ENCODE peak calls at places on chromosomes 6 and 20, in seven cellular contexts. I is cardiac fibroblast, V is heart right ventricle, J is neural crest cell, D is WERI-Rb-1, T is left lung, K is body of pancreas. Q is an unnamed sample.

GRCh38 chr20:38225900-38226263 is 34.7 kb downstream of the KIAA1755 start:
- DNase-seq in I (peak), V (no peak), J (no peak), D (no peak), T (no peak), K (no peak), Q (no peak)

GRCh38 chr6:91487729-91488392 is 901.0 kb upstream of the MAP3K7 start:
- DNase-seq in I (no peak), V (no peak), J (no peak), D (no peak), T (no peak), K (no peak), Q (no peak)

GRCh38 chr6:28215425-28215824 is 9.7 kb upstream of the ZSCAN9 start:
- DNase-seq in I (peak), V (no peak), J (no peak), D (no peak), T (no peak), K (no peak), Q (no peak)

GRCh38 chr6:71478834-71479541 is 190.4 kb downstream of the OGFRL1 start:
- DNase-seq in I (peak), V (no peak), J (no peak), D (no peak), T (no peak), K (no peak), Q (no peak)

GRCh38 chr6:81806793-81807565 is 54.5 kb upstream of the TENT5A start:
- DNase-seq in I (no peak), V (no peak), J (no peak), D (no peak), T (no peak), K (no peak), Q (no peak)

GRCh38 chr6:127457444-127458064 is 1.6 kb downstream of the KIAA0408 start:
- DNase-seq in I (peak), V (no peak), J (no peak), D (no peak), T (no peak), K (no peak), Q (no peak)

GRCh38 chr20:38275815-38276550 is 15.4 kb upstream of the KIAA1755 start:
- DNase-seq in I (peak), V (no peak), J (no peak), D (no peak), T (no peak), K (no peak), Q (no peak)

GRCh38 chr6:133306876-133307275 is 65.7 kb downstream of the EYA4 start:
- DNase-seq in I (no peak), V (no peak), J (no peak), D (no peak), T (no peak), K (no peak), Q (no peak)

GRCh38 chr6:42406296-42407280 is 45.1 kb downstream of the TRERF1 start:
- DNase-seq in I (peak), V (peak), J (no peak), D (no peak), T (no peak), K (no peak), Q (no peak)

GRCh38 chr20:31712564-31713311 is 9.9 kb downstream of the BCL2L1 start:
- DNase-seq in I (peak), V (peak), J (peak), D (no peak), T (peak), K (peak), Q (peak)

GRCh38 chr6:147015674-147016073 is 188.5 kb upstream of the STXBP5 start:
- DNase-seq in I (no peak), V (no peak), J (no peak), D (no peak), T (no peak), K (no peak), Q (no peak)

GRCh38 chr6:106102967-106103727 is 17.0 kb downstream of the PRDM1 start:
- DNase-seq in I (no peak), V (no peak), J (no peak), D (no peak), T (no peak), K (no peak), Q (no peak)

GRCh38 chr6:116265081-116265829 is 11.4 kb upstream of the TSPYL4 start:
- DNase-seq in I (peak), V (no peak), J (no peak), D (no peak), T (no peak), K (no peak), Q (no peak)

GRCh38 chr6:1770435-1770843 is 160.7 kb downstream of the FOXC1 start:
- DNase-seq in I (no peak), V (no peak), J (no peak), D (no peak), T (no peak), K (no peak), Q (no peak)

GRCh38 chr6:77401231-77401630 is 62.1 kb downstream of the HTR1B start:
- DNase-seq in I (no peak), V (no peak), J (no peak), D (no peak), T (no peak), K (no peak), Q (no peak)

GRCh38 chr6:66897576-66897975 is 1190.5 kb upstream of the EYS start:
- DNase-seq in I (peak), V (no peak), J (no peak), D (no peak), T (no peak), K (no peak), Q (no peak)

GRCh38 chr6:7414811-7415210 is 25.2 kb downstream of the RIOK1 start:
- DNase-seq in I (peak), V (no peak), J (no peak), D (no peak), T (no peak), K (no peak), Q (no peak)

GRCh38 chr6:168201383-168201782 is 118.2 kb downstream of the DACT2 start:
- DNase-seq in I (peak), V (no peak), J (no peak), D (peak), T (no peak), K (peak), Q (no peak)

GRCh38 chr20:4076671-4077070 is 61.3 kb upstream of the RNF24 start:
- DNase-seq in I (peak), V (no peak), J (no peak), D (no peak), T (no peak), K (no peak), Q (no peak)

GRCh38 chr20:38291961-38292360 is 12.0 kb upstream of the BPI start:
- DNase-seq in I (no peak), V (no peak), J (no peak), D (no peak), T (no peak), K (no peak), Q (no peak)

GRCh38 chr6:67914419-67914818 is 720.7 kb upstream of the ADGRB3 start:
- DNase-seq in I (peak), V (no peak), J (no peak), D (no peak), T (no peak), K (no peak), Q (no peak)

GRCh38 chr6:74114428-74114827 is 418.4 kb downstream of the CD109 start:
- DNase-seq in I (no peak), V (no peak), J (no peak), D (no peak), T (no peak), K (no peak), Q (no peak)

GRCh38 chr20:33309631-33310030 is 26.6 kb downstream of the BPIFB1 start:
- DNase-seq in I (no peak), V (no peak), J (no peak), D (no peak), T (no peak), K (no peak), Q (no peak)

GRCh38 chr20:53794529-53795115 is 201.0 kb upstream of the ZNF217 start:
- DNase-seq in I (no peak), V (no peak), J (no peak), D (no peak), T (no peak), K (no peak), Q (no peak)

GRCh38 chr6:129359811-129360787 is 349.9 kb downstream of the ARHGAP18 start:
- DNase-seq in I (no peak), V (no peak), J (no peak), D (no peak), T (no peak), K (no peak), Q (no peak)

GRCh38 chr20:48791666-48792071 is 36.1 kb downstream of the PREX1 start:
- DNase-seq in I (peak), V (no peak), J (no peak), D (no peak), T (no peak), K (peak), Q (no peak)

GRCh38 chr20:4682682-4683081 is 39.0 kb upstream of the PRND start:
- DNase-seq in I (no peak), V (no peak), J (no peak), D (no peak), T (no peak), K (no peak), Q (no peak)

GRCh38 chr6:33247977-33248642 is 23.6 kb downstream of the VPS52 start:
- DNase-seq in I (peak), V (peak), J (peak), D (peak), T (peak), K (peak), Q (peak)
- TF ChIP-seq CTCF in I (peak), V (peak), J (peak), D (peak), T (peak), K (peak), Q (peak)

GRCh38 chr20:62686869-62687830 is 21.5 kb upstream of the NTSR1 start:
- DNase-seq in I (no peak), V (no peak), J (no peak), D (no peak), T (no peak), K (no peak), Q (no peak)

GRCh38 chr20:62691485-62691884 is 17.2 kb upstream of the NTSR1 start:
- DNase-seq in I (no peak), V (no peak), J (no peak), D (no peak), T (no peak), K (no peak), Q (no peak)

GRCh38 chr20:62688083-62688482 is 20.6 kb upstream of the NTSR1 start:
- DNase-seq in I (no peak), V (no peak), J (no peak), D (no peak), T (no peak), K (no peak), Q (no peak)

GRCh38 chr20:62689861-62690644 is 18.6 kb upstream of the NTSR1 start:
- DNase-seq in I (no peak), V (no peak), J (no peak), D (no peak), T (no peak), K (no peak), Q (no peak)

GRCh38 chr20:62688855-62689460 is 19.7 kb upstream of the NTSR1 start:
- DNase-seq in I (no peak), V (no peak), J (no peak), D (no peak), T (no peak), K (no peak), Q (no peak)
- TF ChIP-seq CTCF in I (no peak), V (peak), J (peak), D (peak), T (no peak), K (no peak), Q (no peak)

GRCh38 chr20:63553251-63553932 is 567 bp upstream of the FNDC11 start:
- DNase-seq in I (peak), V (peak), J (peak), D (peak), T (peak), K (peak), Q (peak)
- TF ChIP-seq CTCF in I (no peak), V (no peak), J (no peak), D (no peak), T (no peak), K (no peak), Q (no peak)

DNA sequence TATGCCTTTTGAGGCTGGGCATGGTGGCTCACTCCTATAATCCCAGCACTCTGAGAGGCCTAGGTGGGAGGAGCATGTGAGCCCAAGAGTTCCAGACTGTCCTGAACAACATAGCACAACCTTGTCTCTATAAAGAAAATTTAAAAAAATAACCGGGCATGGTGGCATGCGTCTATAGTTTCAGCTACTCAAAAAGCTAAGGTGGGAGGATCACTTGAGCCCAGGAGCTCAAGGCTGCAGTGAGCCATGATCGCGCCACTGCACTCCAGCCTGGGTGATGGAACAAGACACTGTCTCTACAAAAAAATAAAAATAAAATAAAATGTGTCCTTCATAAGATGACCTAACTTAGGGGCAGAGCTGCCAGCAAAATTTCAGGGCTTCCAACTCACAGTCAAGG is 12.6 kb downstream of the ID4 start:
- DNase-seq in I (no peak), V (no peak), J (no peak), D (no peak), T (no peak), K (no peak), Q (no peak)
- TF ChIP-seq CTCF in I (no peak), V (no peak), J (no peak), D (no peak), T (no peak), K (no peak), Q (no peak)

GRCh38 chr6:56845027-56845426 is 109.9 kb upstream of the BEND6 start:
- DNase-seq in I (no peak), V (no peak), J (no peak), D (no peak), T (no peak), K (no peak), Q (no peak)
- TF ChIP-seq CTCF in I (no peak), V (no peak), J (no peak), D (no peak), T (no peak), K (no peak), Q (no peak)

DNA sequence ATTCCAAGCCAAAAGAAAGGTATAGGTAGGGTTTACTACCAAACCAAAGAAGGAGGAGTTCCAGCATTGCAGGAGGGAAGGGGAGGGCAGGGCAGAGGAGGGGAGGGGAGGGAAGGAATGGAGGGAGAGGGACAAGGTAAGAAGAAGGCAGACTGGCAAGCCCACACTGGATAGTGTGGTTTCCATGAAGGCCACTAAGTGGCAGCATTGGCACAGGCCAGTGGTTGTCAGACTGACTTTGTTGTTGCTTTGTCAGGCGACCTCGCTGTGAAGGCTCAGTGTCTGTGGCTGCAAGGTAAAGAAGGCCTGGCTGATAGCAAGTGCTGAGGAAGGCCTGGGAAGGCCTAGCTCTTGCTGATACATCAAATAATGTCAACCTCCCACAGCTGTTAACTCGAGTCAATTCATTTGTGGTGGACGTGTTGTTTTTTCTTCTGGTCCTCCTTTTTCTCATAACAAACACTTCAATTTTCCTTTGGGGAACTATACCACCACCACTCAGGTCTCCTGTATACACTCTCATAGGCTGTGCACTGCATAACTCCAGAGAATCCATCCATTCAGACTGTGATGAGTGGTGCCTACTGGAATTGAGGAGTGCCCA is 7.7 kb upstream of the ZNF334 start:
- DNase-seq in I (peak), V (peak), J (peak), D (peak), T (peak), K (peak), Q (peak)
- TF ChIP-seq CTCF in I (peak), V (peak), J (peak), D (peak), T (peak), K (peak), Q (no peak)

DNA sequence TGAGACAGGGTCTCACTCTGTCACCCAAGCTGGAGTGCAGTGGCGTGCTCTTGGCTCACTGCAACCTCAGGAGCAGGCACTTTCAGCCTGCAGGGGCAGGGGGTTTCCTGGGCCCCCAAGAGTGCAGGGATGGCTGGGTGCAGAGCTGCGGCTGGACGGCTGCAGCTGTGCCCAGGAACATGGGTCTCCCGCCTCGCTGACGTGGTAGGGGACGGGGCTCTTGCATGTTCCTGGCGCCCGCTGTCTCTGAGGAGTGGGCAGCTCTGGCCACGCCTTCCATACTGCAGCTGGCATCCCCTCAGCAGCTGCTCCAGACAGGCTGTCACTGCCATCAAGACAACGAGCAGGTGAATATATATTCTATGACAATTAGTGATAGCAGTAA is 2.2 kb upstream of the DEK start:
- DNase-seq in I (no peak), V (no peak), J (no peak), D (no peak), T (no peak), K (no peak), Q (no peak)
- TF ChIP-seq CTCF in I (no peak), V (no peak), J (no peak), D (no peak), T (no peak), K (no peak), Q (no peak)